ENCODE peak calls at places on chromosomes 6 and 20, in nine cellular contexts. One of them, this sample, is unnamed.

GRCh38 chr6:108637963-108638362 is 77.2 kb downstream of the FOXO3 start:
- DNase-seq in HepG2: no peak
- DNase-seq in thyroid gland: no peak
- DNase-seq in esophagus squamous epithelium: no peak
- DNase-seq in breast epithelium: no peak
- DNase-seq in H1: no peak
- DNase-seq in HCT116: no peak
- DNase-seq in Peyer's patch: no peak
- DNase-seq in uterus: no peak
- DNase-seq in this sample: no peak

GRCh38 chr20:56445130-56445529 is 23.3 kb upstream of the RTF2 start:
- DNase-seq in H1: no peak
- DNase-seq in HCT116: no peak
- DNase-seq in thyroid gland: no peak
- DNase-seq in HepG2: no peak
- DNase-seq in esophagus squamous epithelium: no peak
- DNase-seq in breast epithelium: no peak
- DNase-seq in Peyer's patch: no peak
- DNase-seq in uterus: no peak
- DNase-seq in this sample: no peak

GRCh38 chr6:13262302-13263006 is 65.9 kb downstream of the TBC1D7 start:
- DNase-seq in breast epithelium: no peak
- DNase-seq in thyroid gland: no peak
- DNase-seq in H1: no peak
- DNase-seq in HepG2: no peak
- DNase-seq in HCT116: no peak
- DNase-seq in Peyer's patch: no peak
- DNase-seq in esophagus squamous epithelium: no peak
- DNase-seq in uterus: no peak
- DNase-seq in this sample: no peak

GRCh38 chr6:106973841-106974336 is 640 bp downstream of the CD24 start:
- DNase-seq in uterus: no peak
- DNase-seq in HCT116: no peak
- DNase-seq in Peyer's patch: peak; percentile 49
- DNase-seq in H1: no peak
- DNase-seq in HepG2: no peak
- DNase-seq in thyroid gland: peak; percentile 54
- DNase-seq in esophagus squamous epithelium: no peak
- DNase-seq in breast epithelium: peak; percentile 53
- DNase-seq in this sample: no peak

GRCh38 chr6:21354805-21355238 is 238.7 kb upstream of the SOX4 start:
- DNase-seq in HepG2: peak; percentile 88
- DNase-seq in HCT116: no peak
- DNase-seq in esophagus squamous epithelium: no peak
- DNase-seq in uterus: no peak
- DNase-seq in breast epithelium: no peak
- DNase-seq in H1: no peak
- DNase-seq in thyroid gland: no peak
- DNase-seq in Peyer's patch: no peak
- DNase-seq in this sample: peak; percentile 25

GRCh38 chr20:57654363-57654997 is 34.3 kb upstream of the ZBP1 start:
- DNase-seq in H1: peak; percentile 53
- DNase-seq in thyroid gland: peak; percentile 55
- DNase-seq in Peyer's patch: peak; percentile 80
- DNase-seq in uterus: peak; percentile 62
- DNase-seq in HCT116: peak; percentile 23
- DNase-seq in breast epithelium: peak; percentile 57
- DNase-seq in esophagus squamous epithelium: no peak
- DNase-seq in HepG2: peak; percentile 42
- DNase-seq in this sample: no peak

GRCh38 chr6:151070666-151071065 is 169.1 kb upstream of the AKAP12 start:
- DNase-seq in thyroid gland: no peak
- DNase-seq in uterus: no peak
- DNase-seq in esophagus squamous epithelium: no peak
- DNase-seq in H1: no peak
- DNase-seq in Peyer's patch: no peak
- DNase-seq in HepG2: peak; percentile 34
- DNase-seq in HCT116: no peak
- DNase-seq in breast epithelium: no peak
- DNase-seq in this sample: no peak

GRCh38 chr6:48630511-48630910 is 519.5 kb upstream of the PTCHD4 start:
- DNase-seq in uterus: no peak
- DNase-seq in breast epithelium: no peak
- DNase-seq in HCT116: no peak
- DNase-seq in esophagus squamous epithelium: no peak
- DNase-seq in H1: no peak
- DNase-seq in HepG2: no peak
- DNase-seq in thyroid gland: no peak
- DNase-seq in Peyer's patch: no peak
- DNase-seq in this sample: no peak

GRCh38 chr20:33992145-33992922 is 1.4 kb upstream of the RALY start:
- DNase-seq in HepG2: no peak
- DNase-seq in H1: no peak
- DNase-seq in breast epithelium: no peak
- DNase-seq in esophagus squamous epithelium: no peak
- DNase-seq in thyroid gland: peak; percentile 9
- DNase-seq in uterus: no peak
- DNase-seq in Peyer's patch: no peak
- DNase-seq in HCT116: no peak
- DNase-seq in this sample: no peak

GRCh38 chr20:32468860-32469259 is 110.7 kb downstream of the ASXL1 start:
- DNase-seq in esophagus squamous epithelium: no peak
- DNase-seq in breast epithelium: no peak
- DNase-seq in Peyer's patch: no peak
- DNase-seq in thyroid gland: no peak
- DNase-seq in uterus: no peak
- DNase-seq in H1: no peak
- DNase-seq in HCT116: no peak
- DNase-seq in HepG2: no peak
- DNase-seq in this sample: no peak

GRCh38 chr6:97292671-97293070 is 9.7 kb upstream of the MMS22L start:
- DNase-seq in thyroid gland: no peak
- DNase-seq in uterus: no peak
- DNase-seq in breast epithelium: no peak
- DNase-seq in HCT116: no peak
- DNase-seq in HepG2: no peak
- DNase-seq in Peyer's patch: no peak
- DNase-seq in H1: no peak
- DNase-seq in esophagus squamous epithelium: no peak
- DNase-seq in this sample: no peak

GRCh38 chr6:135411849-135412248 is 85.7 kb downstream of the AHI1 start:
- DNase-seq in HCT116: no peak
- DNase-seq in breast epithelium: no peak
- DNase-seq in thyroid gland: no peak
- DNase-seq in H1: no peak
- DNase-seq in uterus: no peak
- DNase-seq in esophagus squamous epithelium: no peak
- DNase-seq in Peyer's patch: no peak
- DNase-seq in HepG2: no peak
- DNase-seq in this sample: no peak

GRCh38 chr20:46772901-46773300 is 63.5 kb downstream of the SLC2A10 start:
- DNase-seq in HepG2: peak; percentile 40
- DNase-seq in Peyer's patch: no peak
- DNase-seq in HCT116: no peak
- DNase-seq in breast epithelium: no peak
- DNase-seq in H1: no peak
- DNase-seq in thyroid gland: no peak
- DNase-seq in esophagus squamous epithelium: no peak
- DNase-seq in uterus: no peak
- DNase-seq in this sample: no peak

GRCh38 chr20:46773680-46774079 is 64.2 kb downstream of the SLC2A10 start:
- DNase-seq in Peyer's patch: no peak
- DNase-seq in esophagus squamous epithelium: no peak
- DNase-seq in uterus: no peak
- DNase-seq in breast epithelium: no peak
- DNase-seq in H1: no peak
- DNase-seq in HepG2: no peak
- DNase-seq in HCT116: no peak
- DNase-seq in thyroid gland: peak; percentile 21
- DNase-seq in this sample: no peak

GRCh38 chr20:46774943-46775560 is 65.6 kb downstream of the SLC2A10 start:
- DNase-seq in thyroid gland: no peak
- DNase-seq in HepG2: no peak
- DNase-seq in esophagus squamous epithelium: no peak
- DNase-seq in breast epithelium: no peak
- DNase-seq in HCT116: peak; percentile 22
- DNase-seq in H1: no peak
- DNase-seq in uterus: no peak
- DNase-seq in Peyer's patch: no peak
- DNase-seq in this sample: no peak

GRCh38 chr20:46770330-46771194 is 61.1 kb downstream of the SLC2A10 start:
- DNase-seq in HepG2: no peak
- DNase-seq in H1: no peak
- DNase-seq in thyroid gland: no peak
- DNase-seq in HCT116: no peak
- DNase-seq in breast epithelium: no peak
- DNase-seq in esophagus squamous epithelium: no peak
- DNase-seq in Peyer's patch: no peak
- DNase-seq in uterus: no peak
- DNase-seq in this sample: no peak

GRCh38 chr20:46771195-46771588 is 61.7 kb downstream of the SLC2A10 start:
- DNase-seq in thyroid gland: no peak
- DNase-seq in breast epithelium: no peak
- DNase-seq in Peyer's patch: no peak
- DNase-seq in uterus: no peak
- DNase-seq in HCT116: no peak
- DNase-seq in H1: no peak
- DNase-seq in HepG2: no peak
- DNase-seq in esophagus squamous epithelium: no peak
- DNase-seq in this sample: no peak
- H3K4me1 ChIP-seq in thyroid gland: no peaks in the 10 kb centered on the region
- H3K4me1 ChIP-seq in breast epithelium: no peaks in the 10 kb centered on the region
- H3K4me1 ChIP-seq in Peyer's patch: no peaks in the 10 kb centered on the region
- H3K4me1 ChIP-seq in uterus: no peaks in the 10 kb centered on the region
- H3K4me1 ChIP-seq in HCT116: peaks cover 19% of the 10 kb centered on the region
- H3K4me1 ChIP-seq in H1: no peaks in the 10 kb centered on the region
- H3K4me1 ChIP-seq in HepG2: no peaks in the 10 kb centered on the region
- H3K4me1 ChIP-seq in esophagus squamous epithelium: no peaks in the 10 kb centered on the region
- H3K4me1 ChIP-seq in this sample: no peaks in the 10 kb centered on the region

DNA sequence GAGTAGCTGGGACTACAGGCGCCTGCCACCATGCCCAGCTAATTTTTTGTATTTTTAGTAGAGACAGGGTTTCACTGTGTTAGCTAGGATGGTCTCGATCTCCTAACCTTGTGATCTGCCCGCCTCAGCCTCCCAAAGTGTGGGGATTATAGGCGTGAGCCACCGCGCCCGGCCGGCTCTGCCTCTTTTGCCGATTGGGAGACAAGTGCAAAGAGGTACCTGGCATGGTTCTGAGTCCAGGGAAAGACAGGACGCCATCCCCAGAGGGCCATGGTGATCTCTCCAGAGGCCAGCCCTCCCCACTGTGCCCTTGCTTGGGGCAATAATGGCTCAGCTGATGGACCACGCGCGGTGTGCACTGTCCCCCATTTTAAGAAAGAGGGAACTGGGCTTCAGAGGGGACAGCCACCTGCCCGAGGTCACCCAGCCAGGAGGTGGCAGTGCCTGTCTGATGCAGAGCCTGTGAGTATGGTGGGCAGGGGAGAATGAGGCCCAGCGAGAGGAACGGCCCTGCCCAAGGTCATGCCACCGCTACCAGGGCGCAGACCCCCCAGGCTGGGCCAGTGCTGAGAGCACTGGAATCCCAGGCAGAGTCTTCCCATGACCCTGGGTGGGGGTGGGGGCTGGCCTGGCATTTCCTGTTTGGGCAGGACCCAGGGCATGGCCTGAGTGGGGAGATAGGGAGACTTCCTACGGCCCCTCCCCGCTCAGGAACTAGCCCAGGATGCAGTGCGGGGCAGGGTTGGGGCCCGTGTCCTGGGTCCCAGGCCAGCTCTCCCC is 61.0 kb downstream of the SNAI1 start:
- DNase-seq in HCT116: no peak
- DNase-seq in H1: no peak
- DNase-seq in uterus: no peak
- DNase-seq in breast epithelium: no peak
- DNase-seq in HepG2: no peak
- DNase-seq in thyroid gland: no peak
- DNase-seq in Peyer's patch: no peak
- DNase-seq in esophagus squamous epithelium: no peak
- DNase-seq in this sample: no peak
- TF ChIP-seq POLR2A in HCT116: no peak
- TF ChIP-seq POLR2A in H1: no peak
- TF ChIP-seq POLR2A in uterus: no peak
- TF ChIP-seq POLR2A in breast epithelium: no peak
- TF ChIP-seq POLR2A in HepG2: no peak
- TF ChIP-seq POLR2A in thyroid gland: no peak
- TF ChIP-seq POLR2A in Peyer's patch: no peak
- TF ChIP-seq POLR2A in esophagus squamous epithelium: no peak
- TF ChIP-seq POLR2A in this sample: no peak

GRCh38 chr6:50822078-50822476 is 3.4 kb downstream of the TFAP2B start:
- DNase-seq in HepG2: no peak
- DNase-seq in breast epithelium: no peak
- DNase-seq in Peyer's patch: no peak
- DNase-seq in thyroid gland: no peak
- DNase-seq in uterus: no peak
- DNase-seq in H1: no peak
- DNase-seq in HCT116: no peak
- DNase-seq in esophagus squamous epithelium: no peak
- DNase-seq in this sample: no peak
- H3K27ac ChIP-seq in HepG2: no peak overlapping the region
- H3K27ac ChIP-seq in breast epithelium: peak overlapping the region; percentile 98
- H3K27ac ChIP-seq in Peyer's patch: no peak overlapping the region
- H3K27ac ChIP-seq in thyroid gland: no peak overlapping the region
- H3K27ac ChIP-seq in uterus: no peak overlapping the region
- H3K27ac ChIP-seq in H1: no peak overlapping the region
- H3K27ac ChIP-seq in HCT116: no peak overlapping the region
- H3K27ac ChIP-seq in esophagus squamous epithelium: peak overlapping the region; percentile 96
- H3K27ac ChIP-seq in this sample: no peak overlapping the region

GRCh38 chr6:44044154-44044539 is 83.1 kb downstream of the MRPL14 start:
- DNase-seq in esophagus squamous epithelium: no peak
- DNase-seq in uterus: no peak
- DNase-seq in thyroid gland: no peak
- DNase-seq in HCT116: no peak
- DNase-seq in Peyer's patch: no peak
- DNase-seq in H1: no peak
- DNase-seq in breast epithelium: no peak
- DNase-seq in HepG2: peak; percentile 57
- DNase-seq in this sample: no peak
- H3K4me1 ChIP-seq in esophagus squamous epithelium: peaks cover 76% of the 10 kb centered on the region
- H3K4me1 ChIP-seq in uterus: peaks cover 3% of the 10 kb centered on the region
- H3K4me1 ChIP-seq in thyroid gland: peaks cover 11% of the 10 kb centered on the region
- H3K4me1 ChIP-seq in HCT116: peaks cover 79% of the 10 kb centered on the region
- H3K4me1 ChIP-seq in Peyer's patch: no peaks in the 10 kb centered on the region
- H3K4me1 ChIP-seq in H1: peaks cover 21% of the 10 kb centered on the region
- H3K4me1 ChIP-seq in breast epithelium: peaks cover 39% of the 10 kb centered on the region
- H3K4me1 ChIP-seq in HepG2: peaks cover 44% of the 10 kb centered on the region
- H3K4me1 ChIP-seq in this sample: peaks cover 20% of the 10 kb centered on the region